ENCODE peak calls at places on chromosome X, in ten cellular contexts. O, Y, Z, J, L, H, F, K, Q and C are unnamed samples.

GRCh38 chrX:137428777-137429564 is 137.0 kb upstream of the ZIC3 start:
- DNase-seq in H (no peak), L (no peak), Y (no peak), K (no peak), J (no peak), O (no peak), F (no peak), Z (no peak), Q (no peak), C (no peak)

GRCh38 chrX:20267924-20268701 is 1.4 kb upstream of the RPS6KA3 start:
- DNase-seq in Q (peak), Z (no peak), J (peak), H (no peak), L (no peak), F (peak), O (peak), Y (peak), K (peak), C (no peak)

GRCh38 chrX:37599735-37600134 is 28.3 kb downstream of the LANCL3 start:
- DNase-seq in H (no peak), K (peak), O (no peak), J (peak), Z (no peak), Y (no peak), F (no peak), Q (no peak), L (no peak), C (peak)

GRCh38 chrX:110512341-110512740 is 153.7 kb downstream of the RTL9 start:
- DNase-seq in O (no peak), H (no peak), F (no peak), K (no peak), L (no peak), Z (no peak), J (no peak), Y (no peak), Q (no peak), C (no peak)

GRCh38 chrX:103396186-103396585 is 19.8 kb downstream of the BEX3 start:
- DNase-seq in J (no peak), H (peak), F (no peak), Q (no peak), L (no peak), Z (no peak), K (no peak), Y (no peak), O (no peak), C (no peak)

GRCh38 chrX:39703307-39703706 is 394.5 kb downstream of the BCOR start:
- DNase-seq in K (no peak), Z (no peak), Y (no peak), O (no peak), H (no peak), F (no peak), J (no peak), Q (no peak), L (no peak), C (no peak)

GRCh38 chrX:3743821-3744439 is 30.5 kb upstream of the PRKX start:
- DNase-seq in O (no peak), H (no peak), Q (no peak), F (no peak), Y (no peak), Z (peak), J (no peak), K (peak), L (no peak), C (no peak)

GRCh38 chrX:49919617-49920016 is 2.8 kb upstream of the CLCN5 start:
- DNase-seq in L (peak), J (peak), K (peak), H (no peak), Z (peak), Q (peak), Y (peak), O (peak), F (no peak), C (peak)

GRCh38 chrX:43702660-43703059 is 46.6 kb downstream of the MAOA start:
- DNase-seq in Y (no peak), K (no peak), L (no peak), F (no peak), Z (no peak), Q (no peak), O (no peak), H (no peak), J (no peak), C (no peak)

GRCh38 chrX:128928636-128929035 is 594.7 kb downstream of the SMARCA1 start:
- DNase-seq in Z (no peak), L (no peak), F (no peak), J (no peak), K (no peak), O (no peak), H (no peak), Y (no peak), Q (no peak), C (no peak)

GRCh38 chrX:118685393-118685792 is 42.0 kb upstream of the IL13RA1 start:
- DNase-seq in J (no peak), F (no peak), Y (no peak), O (no peak), L (no peak), Q (no peak), H (no peak), Z (no peak), K (no peak), C (no peak)

GRCh38 chrX:115650916-115651315 is 89.9 kb downstream of the PLS3 start:
- DNase-seq in F (no peak), Y (no peak), J (peak), O (peak), L (no peak), K (peak), Q (no peak), Z (peak), H (peak), C (peak)

GRCh38 chrX:116499780-116500179 is 37.0 kb upstream of the CT83 start:
- DNase-seq in K (no peak), Y (no peak), J (no peak), L (no peak), Z (no peak), H (no peak), F (no peak), Q (no peak), O (no peak), C (peak)

GRCh38 chrX:82556588-82556987 is 951.5 kb upstream of the POU3F4 start:
- DNase-seq in O (no peak), Z (no peak), K (no peak), F (no peak), J (no peak), Y (no peak), L (no peak), Q (no peak), H (no peak), C (no peak)

GRCh38 chrX:33605997-33606396 is 394.6 kb upstream of the DMD start:
- DNase-seq in L (no peak), O (no peak), F (no peak), Z (no peak), J (no peak), Q (no peak), K (no peak), Y (no peak), H (no peak), C (no peak)

GRCh38 chrX:131675596-131676194 is 131.8 kb downstream of the OR13H1 start:
- DNase-seq in Y (no peak), F (no peak), Q (no peak), J (no peak), K (no peak), Z (peak), H (peak), O (no peak), L (no peak), C (peak)

GRCh38 chrX:22424919-22425318 is 152.2 kb downstream of the CBLL2 start:
- DNase-seq in J (no peak), Z (no peak), L (no peak), Y (no peak), Q (no peak), K (no peak), F (no peak), H (no peak), O (no peak), C (no peak)

GRCh38 chrX:114675365-114675764 is 91.5 kb downstream of the HTR2C start:
- DNase-seq in Q (no peak), Y (no peak), L (no peak), O (no peak), F (no peak), Z (no peak), H (peak), J (no peak), K (no peak), C (no peak)

GRCh38 chrX:889966-890651 is 259.5 kb downstream of the SHOX start:
- DNase-seq in F (no peak), L (no peak), Q (no peak), Z (no peak), Y (no peak), H (no peak), K (no peak), O (no peak), J (no peak), C (no peak)
- TF ChIP-seq CTCF in F (no peak), L (no peak), Q (no peak), Z (no peak), Y (no peak), H (no peak), K (no peak), O (no peak), J (no peak), C (no peak)

GRCh38 chrX:135572436-135572835 is 52.0 kb downstream of the INTS6L start:
- DNase-seq in O (no peak), Z (no peak), Q (no peak), K (no peak), H (no peak), L (no peak), F (no peak), Y (no peak), J (no peak), C (no peak)
- TF ChIP-seq CTCF in O (peak), Z (no peak), Q (peak), K (peak), H (no peak), L (no peak), F (peak), Y (no peak), J (peak), C (no peak)

DNA sequence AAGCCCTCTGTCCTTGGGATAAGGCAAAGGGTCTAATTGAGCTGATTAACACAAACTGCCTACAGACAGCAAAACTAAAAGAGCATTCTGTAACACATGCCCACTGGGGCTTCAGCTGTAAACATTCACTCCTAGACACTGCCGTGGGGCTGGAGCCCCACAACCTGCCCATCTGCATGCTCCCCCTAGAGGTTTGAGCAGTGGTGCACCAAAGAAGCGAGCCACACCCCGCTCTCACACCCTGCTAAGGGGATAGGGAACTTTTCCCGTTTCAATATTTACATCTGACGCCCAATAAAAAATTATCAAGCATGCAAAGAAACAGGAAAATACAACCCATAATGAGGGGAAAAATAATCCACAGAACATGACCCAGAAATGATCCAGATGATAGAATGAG is 46.9 kb upstream of the HSD17B10 start:
- DNase-seq in Y (no peak), K (peak), L (no peak), O (no peak), Q (no peak), H (no peak), J (peak), F (no peak), Z (peak), C (peak)
- TF ChIP-seq CTCF in Y (no peak), K (peak), L (no peak), O (no peak), Q (no peak), H (peak), J (no peak), F (peak), Z (peak), C (no peak)

GRCh38 chrX:11541510-11541909 is 124.2 kb downstream of the ARHGAP6 start:
- DNase-seq in Y (no peak), K (no peak), H (no peak), J (no peak), F (no peak), O (no peak), Z (no peak), Q (no peak), L (no peak), C (no peak)

GRCh38 chrX:11543249-11543648 is 122.5 kb downstream of the ARHGAP6 start:
- DNase-seq in K (no peak), Z (peak), Y (no peak), J (no peak), L (no peak), F (no peak), O (no peak), H (no peak), Q (no peak), C (no peak)

DNA sequence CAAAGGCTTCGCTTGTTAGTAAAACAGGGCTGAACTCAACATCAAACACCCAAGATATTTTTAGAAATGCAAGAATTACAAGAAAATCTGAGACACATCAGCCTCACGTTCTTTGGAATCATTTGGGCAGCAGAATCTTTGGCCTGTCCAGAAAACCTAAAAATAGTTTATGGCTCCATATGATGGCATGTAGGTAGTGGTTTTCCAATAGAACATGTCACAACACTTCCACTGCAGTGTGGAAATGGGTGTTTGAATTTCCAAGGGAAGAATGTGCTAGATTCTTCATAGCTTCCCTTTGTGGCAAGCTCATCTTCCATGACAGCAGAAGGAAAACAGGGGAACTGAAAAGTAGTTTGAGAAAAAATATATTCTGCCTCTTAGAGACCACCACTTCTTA is 118.8 kb downstream of the ARHGAP6 start:
- DNase-seq in K (no peak), Z (no peak), Y (no peak), F (no peak), L (no peak), O (no peak), Q (no peak), J (no peak), H (no peak), C (no peak)
- TF ChIP-seq CTCF in K (no peak), Z (no peak), Y (no peak), F (no peak), L (no peak), O (no peak), Q (no peak), J (no peak), H (no peak), C (no peak)

GRCh38 chrX:97628807-97629596 is 745.3 kb downstream of the RPA4 start:
- DNase-seq in L (no peak), Q (no peak), K (no peak), J (no peak), F (no peak), H (no peak), Y (no peak), Z (no peak), O (no peak), C (no peak)

GRCh38 chrX:97629597-97629985 is 745.9 kb downstream of the RPA4 start:
- DNase-seq in F (no peak), L (no peak), Y (no peak), K (no peak), H (no peak), O (no peak), Z (no peak), Q (no peak), J (no peak), C (no peak)

GRCh38 chrX:97633798-97634197 is 750.1 kb downstream of the RPA4 start:
- DNase-seq in J (no peak), Z (no peak), Q (no peak), L (no peak), O (no peak), K (no peak), H (no peak), Y (no peak), F (no peak), C (no peak)

GRCh38 chrX:97628326-97628725 is 744.6 kb downstream of the RPA4 start:
- DNase-seq in Z (no peak), Y (no peak), Q (no peak), L (no peak), F (no peak), H (no peak), K (no peak), O (no peak), J (no peak), C (no peak)
- TF ChIP-seq CTCF in Z (no peak), Y (no peak), Q (no peak), L (no peak), F (no peak), H (no peak), K (no peak), O (no peak), J (no peak), C (no peak)